ENCODE peak calls at places on chromosomes 5 and 9, in five cellular contexts. V is H9, A is GM23338, L is colonic mucosa, W is mesendoderm. M is an unnamed sample. For H3K27me3, the result is how much of the 10 kb centered on the place peaks cover.

GRCh38 chr9:131094622-131095021 is 1.7 kb upstream of the AIF1L start:
- DNase-seq in A (no peak), L (peak), V (no peak), W (no peak), M (no peak)

GRCh38 chr9:19488721-19489120 is 79.9 kb downstream of the ACER2 start:
- DNase-seq in L (no peak), A (no peak), V (no peak), W (no peak), M (no peak)

GRCh38 chr9:127825319-127826051 is 22.8 kb downstream of the FPGS start:
- DNase-seq in A (peak), L (peak), V (peak), W (peak), M (peak)

GRCh38 chr5:56671571-56671970 is 143.8 kb upstream of the MAP3K1 start:
- DNase-seq in V (no peak), W (peak), A (peak), L (no peak), M (no peak)

GRCh38 chr5:147668385-147668784 is 114.1 kb downstream of the JAKMIP2 start:
- DNase-seq in A (peak), L (no peak), W (peak), V (no peak), M (no peak)

GRCh38 chr9:128420651-128421473 is at the start of gene CERCAM:
- DNase-seq in W (peak), A (peak), L (peak), V (peak), M (peak)

GRCh38 chr5:56305001-56305400 is 71.9 kb upstream of the ANKRD55 start:
- DNase-seq in L (no peak), W (no peak), V (no peak), A (no peak), M (no peak)

GRCh38 chr9:92483896-92484545 is 1.7 kb upstream of the ASPN start:
- DNase-seq in L (no peak), V (no peak), A (no peak), W (no peak), M (no peak)

GRCh38 chr9:121651295-121652036 is at the start of gene DAB2IP:
- DNase-seq in A (peak), W (peak), V (peak), L (peak), M (peak)

GRCh38 chr5:168404366-168404765 is 81.9 kb upstream of the RARS1 start:
- DNase-seq in L (no peak), A (no peak), W (no peak), V (no peak), M (no peak)

GRCh38 chr5:122420126-122420525 is 108.1 kb downstream of the SNCAIP start:
- DNase-seq in W (no peak), A (no peak), L (no peak), V (no peak), M (no peak)

GRCh38 chr5:35876922-35877321 is 20.2 kb downstream of the IL7R start:
- DNase-seq in W (no peak), L (peak), A (no peak), V (no peak), M (no peak)

GRCh38 chr5:35878079-35878478 is 21.4 kb downstream of the IL7R start:
- DNase-seq in A (no peak), L (no peak), V (no peak), W (no peak), M (no peak)

GRCh38 chr5:35876454-35876853 is 19.8 kb downstream of the IL7R start:
- DNase-seq in L (no peak), A (no peak), W (no peak), V (no peak), M (no peak)

GRCh38 chr5:35879649-35880048 is 23.0 kb downstream of the IL7R start:
- DNase-seq in L (no peak), V (no peak), A (no peak), W (no peak), M (no peak)

GRCh38 chr5:35877655-35878054 is 21.0 kb downstream of the IL7R start:
- DNase-seq in V (no peak), A (no peak), L (no peak), W (no peak), M (no peak)
- H3K27ac ChIP-seq in V (no peak), A (no peak), L (no peak), W (no peak), M (no peak)

GRCh38 chr5:77852514-77853352 is 76.6 kb upstream of the TBCA start:
- DNase-seq in W (peak), A (peak), L (peak), V (peak), M (peak)
- H3K27me3 ChIP-seq in W (under half), A (half or more), L (under half), V (half or more), M (under half)

DNA sequence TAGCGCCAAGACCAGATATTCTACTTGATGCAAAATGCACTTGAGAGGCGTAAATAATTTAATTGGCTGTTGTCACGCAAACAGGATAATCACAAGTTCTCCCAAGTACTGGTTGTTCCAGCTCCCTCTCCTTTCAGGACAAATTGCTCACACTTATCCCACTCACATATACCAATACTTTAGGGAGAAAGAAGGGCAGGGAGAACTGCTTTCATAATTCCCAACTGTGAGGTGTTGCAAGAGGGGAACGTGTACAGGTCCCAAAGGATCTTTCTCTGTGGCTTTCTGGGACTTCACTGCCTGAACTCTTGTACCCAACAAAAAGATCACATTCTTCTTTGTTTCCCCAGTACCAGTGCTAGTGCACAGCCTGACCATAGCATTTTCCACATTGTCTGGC is 21.5 kb upstream of the TGFBI start:
- DNase-seq in W (no peak), A (no peak), L (peak), V (no peak), M (no peak)
- H3K27ac ChIP-seq in W (no peak), A (no peak), L (no peak), V (no peak), M (no peak)

GRCh38 chr5:136198453-136198852 is 5.5 kb upstream of the SMIM32 start:
- DNase-seq in W (no peak), V (no peak), A (no peak), L (peak), M (no peak)
- H3K27me3 ChIP-seq in W (under half), V (half or more), A (half or more), L (under half), M (under half)

GRCh38 chr5:132873930-132874271 is 433 bp downstream of the LEAP2 start:
- DNase-seq in A (no peak), L (no peak), W (no peak), V (no peak), M (no peak)

GRCh38 chr5:132876020-132876759 is 2.7 kb downstream of the LEAP2 start:
- DNase-seq in A (no peak), L (no peak), W (no peak), V (no peak), M (no peak)

GRCh38 chr5:132877938-132878337 is 4.5 kb downstream of the LEAP2 start:
- DNase-seq in A (no peak), V (no peak), W (no peak), L (peak), M (no peak)

GRCh38 chr5:132873119-132873929 is at the start of gene LEAP2:
- DNase-seq in V (no peak), A (no peak), L (no peak), W (no peak), M (no peak)

GRCh38 chr5:132877466-132877865 is 4.0 kb downstream of the LEAP2 start:
- DNase-seq in V (no peak), L (no peak), W (no peak), A (no peak), M (no peak)
- H3K27ac ChIP-seq in V (no peak), L (no peak), W (no peak), A (no peak), M (no peak)

GRCh38 chr5:135035678-135036030 is 1.6 kb upstream of the PITX1 start:
- DNase-seq in V (no peak), A (no peak), W (no peak), L (no peak), M (no peak)
- H3K27me3 ChIP-seq in V (half or more), A (half or more), W (half or more), L (half or more), M (under half)